ENCODE peak calls at places on chromosomes 12 and 14, in seven cellular contexts. E is HFFc6, S is OCI-LY7, F is nephron progenitor cell, K is activated B cell treated with CpG ODN at 0.5 μM for 24 hours, U is BE2C, D is ovary. B is an unnamed sample.

GRCh38 chr12:68959457-68960161 is 26.6 kb upstream of the CPM start:
- DNase-seq in K (no peak), D (no peak), F (no peak), E (no peak), U (no peak), S (no peak), B (no peak)

GRCh38 chr12:49098035-49098451 is 3.4 kb upstream of the DHH start:
- DNase-seq in D (no peak), U (peak; percentile 72), K (peak; percentile 48), E (peak; percentile 19), S (peak; percentile 58), F (peak; percentile 75), B (peak; percentile 81)

GRCh38 chr12:52029686-52030085 is 21.6 kb upstream of the NR4A1 start:
- DNase-seq in S (no peak), D (no peak), U (peak; percentile 88), E (peak; percentile 64), F (peak; percentile 79), K (no peak), B (peak; percentile 63)

GRCh38 chr12:39919790-39920189 is 186.1 kb downstream of the SLC2A13 start:
- DNase-seq in D (no peak), U (no peak), S (no peak), F (no peak), K (no peak), E (no peak), B (no peak)

GRCh38 chr14:77372304-77372841 is 4.5 kb downstream of the TMED8 start:
- DNase-seq in S (peak; percentile 84), D (no peak), E (peak; percentile 62), F (no peak), K (no peak), U (no peak), B (no peak)

GRCh38 chr12:27343255-27344000 is 10.8 kb downstream of the BMAL2 start:
- DNase-seq in D (no peak), K (no peak), E (peak; percentile 94), U (no peak), S (no peak), F (no peak), B (no peak)

GRCh38 chr12:69405466-69405865 is 45.9 kb downstream of the YEATS4 start:
- DNase-seq in E (peak; percentile 92), D (peak; percentile 25), S (no peak), K (no peak), F (no peak), U (peak; percentile 28), B (no peak)

GRCh38 chr14:90140956-90141316 is 79.1 kb downstream of the KCNK13 start:
- DNase-seq in U (no peak), F (no peak), K (no peak), D (no peak), E (peak; percentile 71), S (no peak), B (no peak)

GRCh38 chr12:93181396-93181965 is 196.2 kb upstream of the NUDT4 start:
- DNase-seq in S (no peak), K (no peak), D (no peak), E (no peak), U (no peak), F (no peak), B (no peak)

GRCh38 chr12:45670339-45671065 is 59.0 kb upstream of the ARID2 start:
- DNase-seq in K (no peak), D (no peak), S (no peak), F (no peak), U (no peak), E (no peak), B (no peak)

GRCh38 chr14:23076785-23077408 is 18.0 kb downstream of the ACIN1 start:
- DNase-seq in F (no peak), D (no peak), U (peak; percentile 44), E (peak; percentile 35), S (peak; percentile 57), K (no peak), B (no peak)

GRCh38 chr12:103848917-103849491 is 8.0 kb upstream of the NT5DC3 start:
- DNase-seq in D (no peak), F (no peak), K (no peak), E (no peak), S (no peak), U (no peak), B (no peak)

GRCh38 chr14:37985826-37986470 is 221.8 kb upstream of the SSTR1 start:
- DNase-seq in S (peak; percentile 84), K (no peak), F (peak; percentile 54), D (no peak), U (peak; percentile 61), E (peak; percentile 32), B (peak; percentile 21)

GRCh38 chr12:21991526-21991925 is 50.3 kb upstream of the ABCC9 start:
- DNase-seq in U (no peak), K (no peak), S (no peak), D (no peak), E (no peak), F (no peak), B (no peak)

GRCh38 chr14:103552811-103553210 is 9.6 kb downstream of the BAG5 start:
- DNase-seq in D (no peak), U (no peak), E (no peak), K (no peak), F (no peak), S (no peak), B (no peak)

GRCh38 chr14:80638620-80639215 is 302.8 kb downstream of the CEP128 start:
- DNase-seq in E (peak; percentile 91), S (no peak), K (no peak), D (no peak), F (no peak), U (no peak), B (no peak)

GRCh38 chr12:43349863-43350262 is 202.1 kb downstream of the ADAMTS20 start:
- DNase-seq in D (no peak), S (no peak), E (no peak), K (no peak), F (no peak), U (no peak), B (no peak)

GRCh38 chr12:39144613-39145061 is 239.2 kb upstream of the CPNE8 start:
- DNase-seq in S (no peak), D (no peak), F (no peak), U (no peak), K (no peak), E (no peak), B (peak; percentile 17)

DNA sequence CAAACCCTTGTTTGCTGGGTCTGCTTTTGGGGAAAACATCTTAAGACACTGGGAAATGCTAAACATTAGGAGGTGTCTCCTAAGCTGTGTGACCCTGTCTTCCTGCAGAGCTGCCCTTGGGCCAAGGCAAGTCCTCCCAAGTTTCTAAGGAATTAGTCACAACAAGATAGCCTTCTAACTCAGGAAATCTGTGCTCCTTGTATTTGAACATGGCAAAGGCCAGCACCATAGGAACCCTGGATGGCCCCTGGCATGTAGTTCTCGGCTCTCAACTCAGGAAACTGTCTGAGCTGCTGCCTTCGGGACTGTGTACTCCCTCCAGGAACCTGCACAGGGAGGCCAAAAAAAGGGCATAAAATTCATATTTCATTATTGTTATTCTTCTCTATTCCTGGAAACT is 37.6 kb upstream of the LTBP2 start:
- DNase-seq in U (no peak), D (no peak), K (no peak), S (no peak), F (no peak), E (peak; percentile 47), B (no peak)
- TF ChIP-seq CTCF in U (no peak), D (no peak), K (no peak), S (no peak), F (no peak), E (no peak), B (no peak)

DNA sequence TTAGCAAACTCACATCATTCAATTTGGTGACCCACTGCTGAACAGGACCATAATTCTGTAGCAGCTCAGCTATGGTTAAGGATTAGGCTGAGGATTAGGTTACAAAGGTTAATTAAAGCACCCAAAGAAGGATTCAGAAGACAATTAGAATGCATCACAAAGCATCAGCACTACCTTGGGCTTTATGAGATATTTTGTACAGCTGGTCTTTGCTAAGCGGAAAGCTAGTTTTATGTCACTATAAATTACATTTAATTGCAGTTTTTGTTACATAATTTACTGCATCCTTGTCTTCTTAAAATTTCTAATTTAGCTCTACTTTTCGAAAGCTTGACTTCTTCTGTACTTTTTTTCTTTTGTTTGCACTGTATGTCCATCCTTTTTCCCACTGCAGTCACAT is 711.5 kb downstream of the RPS29 start:
- DNase-seq in F (no peak), K (no peak), D (no peak), E (no peak), U (no peak), S (no peak), B (no peak)
- TF ChIP-seq CTCF in F (no peak), K (no peak), D (no peak), E (no peak), U (no peak), S (no peak), B (no peak)

DNA sequence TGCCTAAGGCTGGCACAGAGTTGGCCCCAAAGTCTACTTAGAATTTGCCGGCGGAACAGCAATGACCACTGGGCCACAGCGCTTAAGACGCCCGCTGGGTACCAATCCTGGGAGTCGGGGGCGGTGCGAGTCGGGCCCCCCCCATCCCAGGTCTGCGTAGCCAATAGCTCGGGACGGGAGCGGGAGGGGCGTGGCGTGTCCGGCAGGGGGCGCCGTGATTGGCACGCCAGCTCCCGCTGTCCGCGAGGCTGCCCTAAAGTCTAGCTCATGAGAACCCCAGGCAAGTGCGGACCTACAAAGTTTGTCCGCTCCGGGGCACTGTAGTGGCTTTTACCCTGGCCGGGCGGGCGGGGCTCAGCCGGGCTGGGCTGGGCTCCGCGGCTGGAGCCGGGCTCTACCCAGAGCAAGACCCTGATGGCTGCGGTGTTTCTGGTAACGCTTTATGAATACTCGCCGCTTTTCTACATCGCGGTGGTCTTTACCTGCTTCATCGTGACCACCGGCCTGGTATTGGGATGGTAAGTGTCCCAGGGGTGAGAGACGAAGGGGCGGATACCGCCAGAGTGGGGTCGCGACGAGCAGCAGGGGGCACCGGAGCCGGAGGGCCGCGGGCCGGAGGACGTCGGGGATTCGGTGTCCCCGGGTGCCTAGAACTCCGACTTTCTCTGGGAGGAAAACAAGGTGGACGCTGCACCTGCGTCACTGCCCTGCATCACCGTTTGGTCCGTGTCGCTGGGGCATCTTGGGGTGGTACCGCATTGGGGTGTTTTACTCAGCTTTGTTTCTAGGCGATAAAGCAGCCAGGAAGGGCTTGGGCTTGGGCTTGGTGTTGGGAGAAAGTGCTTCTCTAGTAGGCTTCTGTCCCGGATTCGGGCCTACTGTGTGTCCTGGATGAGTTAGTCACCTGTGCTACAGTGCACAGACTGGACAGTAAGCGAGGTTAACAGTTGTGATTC is at the start of gene CGRRF1:
- DNase-seq in S (peak; percentile 97), F (peak; percentile 99), U (peak; percentile 99), E (peak; percentile 98), K (peak; percentile 98), D (peak; percentile 99), B (peak; percentile 100)
- TF ChIP-seq CTCF in S (peak; percentile 66), F (peak; percentile 40), U (peak; percentile 38), E (peak; percentile 95), K (no peak), D (peak; percentile 84), B (peak; percentile 96)

DNA sequence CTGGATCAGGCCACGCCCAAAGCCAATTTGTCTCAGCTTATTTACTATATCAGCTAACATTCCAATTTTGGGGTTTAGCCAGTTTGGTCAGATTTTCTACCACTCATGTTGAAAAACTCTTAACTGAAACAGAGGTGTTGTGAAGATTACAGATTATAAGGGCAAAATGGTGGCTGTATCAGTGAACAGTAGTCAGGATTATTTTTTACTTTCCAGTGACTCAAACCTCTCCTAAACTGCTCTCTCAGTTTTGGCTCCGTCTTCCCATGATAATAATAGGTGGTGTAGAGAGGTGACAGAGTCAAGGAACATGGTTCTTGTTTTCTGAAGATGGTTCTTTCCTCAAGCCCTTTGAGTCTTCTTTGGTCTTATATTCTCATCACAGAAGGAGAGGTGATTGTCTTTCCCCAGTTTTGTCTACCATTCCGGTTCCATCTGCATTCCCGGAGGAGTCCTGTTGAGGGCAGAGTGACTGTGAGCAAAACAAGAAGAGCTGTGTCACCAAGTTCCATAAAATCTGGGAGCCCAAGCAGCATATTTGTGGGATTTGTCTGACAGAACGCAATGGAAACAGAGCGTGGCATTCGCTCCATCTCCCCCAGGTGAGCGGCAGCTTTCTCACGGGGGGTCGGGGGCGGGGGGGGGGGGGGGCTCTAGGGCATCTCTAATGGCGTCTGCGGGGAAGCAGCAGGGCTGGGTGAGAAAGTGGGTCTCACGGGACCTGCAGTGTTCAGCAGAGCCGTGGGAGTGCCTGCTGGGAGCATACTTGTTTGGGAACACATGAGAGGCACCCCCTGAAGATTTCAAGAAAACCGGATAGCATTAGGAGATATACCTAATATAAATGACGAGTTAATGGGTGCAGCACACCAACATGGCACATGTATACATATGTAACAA is 59.1 kb downstream of the TBC1D30 start:
- DNase-seq in D (no peak), U (no peak), S (no peak), K (no peak), F (no peak), E (no peak), B (no peak)
- TF ChIP-seq CTCF in D (no peak), U (peak; percentile 38), S (no peak), K (no peak), F (no peak), E (no peak), B (no peak)

B was measured in glutamatergic neuron.